ENCODE peak calls at places on chromosomes 13 and 19, in seven cellular contexts. A, K, H, Y, X, J and Z are unnamed samples.

GRCh38 chr13:93248627-93249047 is 22.0 kb downstream of the GPC6 start:
- DNase-seq in A (no peak), K (no peak), H (no peak), Y (no peak), X (no peak), J (no peak), Z (no peak)

GRCh38 chr13:79810671-79811070 is 329.7 kb downstream of the NDFIP2 start:
- DNase-seq in A (no peak), K (no peak), H (no peak), Y (no peak), X (no peak), J (no peak), Z (no peak)

GRCh38 chr13:76795701-76796695 is 90.2 kb downstream of the KCTD12 start:
- DNase-seq in A (no peak), K (no peak), H (no peak), Y (no peak), X (no peak), J (no peak), Z (no peak)

GRCh38 chr19:18433735-18434398 is 4.1 kb downstream of the ISYNA1 start:
- DNase-seq in A (peak; percentile 82), K (no peak), H (no peak), Y (no peak), X (no peak), J (no peak), Z (no peak)

GRCh38 chr13:20609145-20609544 is 42.2 kb downstream of the IFT88 start:
- DNase-seq in A (no peak), K (no peak), H (no peak), Y (no peak), X (no peak), J (no peak), Z (no peak)

GRCh38 chr13:30892966-30893365 is 13.1 kb upstream of the MEDAG start:
- DNase-seq in A (peak; percentile 94), K (peak; percentile 79), H (no peak), Y (peak; percentile 76), X (no peak), J (no peak), Z (no peak)

GRCh38 chr19:49512970-49513745 is 697 bp downstream of the FCGRT start:
- DNase-seq in A (peak; percentile 81), K (no peak), H (peak; percentile 70), Y (no peak), X (no peak), J (no peak), Z (no peak)

GRCh38 chr13:31629085-31629785 is 110.1 kb upstream of the RXFP2 start:
- DNase-seq in A (no peak), K (no peak), H (no peak), Y (no peak), X (no peak), J (no peak), Z (no peak)

GRCh38 chr19:27794444-27795042 is 1418.4 kb downstream of the UQCRFS1 start:
- DNase-seq in A (peak; percentile 61), K (no peak), H (no peak), Y (no peak), X (no peak), J (no peak), Z (no peak)

GRCh38 chr13:50940509-50940908 is 30.9 kb downstream of the RNASEH2B start:
- DNase-seq in A (no peak), K (no peak), H (no peak), Y (no peak), X (no peak), J (no peak), Z (no peak)

GRCh38 chr13:20383058-20383457 is 142.6 kb downstream of the CRYL1 start:
- DNase-seq in A (no peak), K (no peak), H (no peak), Y (no peak), X (no peak), J (no peak), Z (no peak)

GRCh38 chr19:32570081-32570785 is 10.8 kb upstream of the PDCD5 start:
- DNase-seq in A (peak; percentile 64), K (peak; percentile 35), H (no peak), Y (peak; percentile 33), X (peak; percentile 25), J (no peak), Z (no peak)

GRCh38 chr19:54333586-54334298 is 5.2 kb downstream of the LILRA4 start:
- DNase-seq in A (no peak), K (no peak), H (no peak), Y (peak; percentile 38), X (no peak), J (no peak), Z (no peak)

GRCh38 chr13:45049478-45049877 is 60.1 kb downstream of the GPALPP1 start:
- DNase-seq in A (no peak), K (no peak), H (no peak), Y (no peak), X (no peak), J (no peak), Z (no peak)

GRCh38 chr19:45146251-45146650 is 14.5 kb downstream of the NKPD1 start:
- DNase-seq in A (no peak), K (no peak), H (no peak), Y (no peak), X (no peak), J (no peak), Z (no peak)

GRCh38 chr19:37551123-37551993 is 43.2 kb downstream of the ZNF571 start:
- DNase-seq in A (no peak), K (no peak), H (peak; percentile 50), Y (no peak), X (peak; percentile 8), J (no peak), Z (no peak)

GRCh38 chr19:35195822-35196221 is 32.7 kb downstream of the FAM187B start:
- DNase-seq in A (no peak), K (no peak), H (no peak), Y (no peak), X (no peak), J (no peak), Z (no peak)

GRCh38 chr13:59946924-59947323 is 216.8 kb downstream of the DIAPH3 start:
- DNase-seq in A (no peak), K (no peak), H (no peak), Y (no peak), X (no peak), J (no peak), Z (no peak)

GRCh38 chr13:20118268-20119140 is 42.3 kb downstream of the GJA3 start:
- DNase-seq in A (no peak), K (no peak), H (peak; percentile 48), Y (peak; percentile 79), X (peak; percentile 49), J (no peak), Z (peak; percentile 76)

GRCh38 chr13:74889321-74889720 is 592.6 kb downstream of the TBC1D4 start:
- DNase-seq in A (no peak), K (no peak), H (no peak), Y (no peak), X (no peak), J (no peak), Z (no peak)

GRCh38 chr19:3699071-3699740 is 1.1 kb downstream of the PIP5K1C start:
- DNase-seq in A (no peak), K (peak; percentile 66), H (peak; percentile 55), Y (peak; percentile 85), X (no peak), J (no peak), Z (no peak)

DNA sequence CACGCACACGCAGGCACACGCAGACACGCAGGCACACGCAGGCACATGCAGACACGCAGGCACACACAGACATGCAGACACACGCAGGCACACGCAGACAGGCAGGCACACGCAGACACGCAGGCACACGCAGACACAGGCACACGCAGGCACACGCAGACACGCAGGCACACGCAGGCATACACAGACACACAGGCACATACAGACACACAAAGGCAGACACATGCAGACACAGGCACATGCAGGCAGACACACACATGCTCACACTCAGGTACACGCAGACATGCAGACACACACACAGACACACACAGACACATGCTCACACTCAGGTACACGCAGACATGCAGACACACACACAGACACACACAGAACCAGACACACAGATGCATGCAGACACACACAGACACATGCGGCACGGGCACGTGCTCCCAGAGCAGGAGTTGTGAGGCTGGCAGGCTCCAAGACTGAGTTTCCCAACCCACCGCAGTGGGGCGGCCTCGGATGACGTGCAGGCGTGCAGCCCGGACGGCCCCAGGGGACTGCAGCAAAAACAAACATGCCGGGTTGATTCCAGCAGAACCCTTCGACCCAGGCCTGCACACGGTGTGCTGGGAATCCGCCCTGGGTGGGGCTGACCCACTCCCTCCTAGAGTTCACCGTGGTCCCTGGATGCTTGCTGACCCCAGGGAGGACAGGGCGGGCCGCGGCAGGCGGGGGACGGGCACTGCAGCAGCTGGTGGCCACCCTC is 100.0 kb downstream of the GADD45B start:
- DNase-seq in A (no peak), K (peak; percentile 95), H (peak; percentile 90), Y (peak; percentile 99), X (no peak), J (no peak), Z (no peak)
- H3K27ac ChIP-seq in A (no peak overlapping the region), K (peak overlapping the region; percentile 91), H (peak overlapping the region; percentile 76), Y (peak overlapping the region; percentile 87), X (no peak overlapping the region), J (peak overlapping the region; percentile 85), Z (no peak overlapping the region)

GRCh38 chr13:61148211-61148610 is 267.4 kb downstream of the PCDH20 start:
- DNase-seq in A (no peak), K (no peak), H (no peak), Y (no peak), X (no peak), J (no peak), Z (no peak)
- H3K27ac ChIP-seq in A (no peak overlapping the region), K (no peak overlapping the region), H (no peak overlapping the region), Y (no peak overlapping the region), X (no peak overlapping the region), J (no peak overlapping the region), Z (no peak overlapping the region)

GRCh38 chr19:7772752-7773291 is 9.8 kb downstream of the CLEC4M start:
- DNase-seq in A (no peak), K (no peak), H (no peak), Y (no peak), X (no peak), J (no peak), Z (no peak)

GRCh38 chr19:7766535-7766934 is 3.5 kb downstream of the CLEC4M start:
- DNase-seq in A (no peak), K (no peak), H (no peak), Y (no peak), X (no peak), J (no peak), Z (no peak)

GRCh38 chr19:7771072-7771471 is 8.0 kb downstream of the CLEC4M start:
- DNase-seq in A (no peak), K (no peak), H (no peak), Y (no peak), X (no peak), J (no peak), Z (no peak)

GRCh38 chr19:7767487-7767886 is 4.4 kb downstream of the CLEC4M start:
- DNase-seq in A (no peak), K (no peak), H (no peak), Y (no peak), X (no peak), J (no peak), Z (no peak)

DNA sequence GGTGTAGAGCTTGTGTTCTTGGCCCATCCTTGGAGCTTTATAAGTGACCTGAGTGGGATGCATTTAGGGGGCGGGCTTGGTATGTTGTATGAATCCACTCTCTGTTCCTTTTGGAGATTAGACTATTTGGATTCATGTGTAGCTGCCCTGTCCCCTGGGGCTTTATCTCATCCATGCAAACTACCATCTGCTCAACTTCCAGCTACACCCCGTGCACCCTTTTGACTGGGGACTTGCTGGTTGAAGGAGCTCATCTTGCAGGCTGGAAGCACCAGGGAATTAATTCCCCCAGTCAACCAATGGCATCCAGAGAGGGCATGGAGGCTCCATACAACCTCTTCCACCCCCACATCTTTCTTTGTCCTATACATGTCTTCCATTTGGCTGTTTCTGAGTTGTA is 6.1 kb downstream of the CLEC4M start:
- DNase-seq in A (no peak), K (no peak), H (no peak), Y (no peak), X (no peak), J (no peak), Z (no peak)
- H3K27ac ChIP-seq in A (no peak overlapping the region), K (no peak overlapping the region), H (no peak overlapping the region), Y (no peak overlapping the region), X (no peak overlapping the region), J (no peak overlapping the region), Z (no peak overlapping the region)

GRCh38 chr13:61908906-61909305 is 493.3 kb upstream of the PCDH20 start:
- DNase-seq in A (no peak), K (no peak), H (no peak), Y (no peak), X (no peak), J (no peak), Z (no peak)
- H3K27ac ChIP-seq in A (no peak overlapping the region), K (no peak overlapping the region), H (no peak overlapping the region), Y (no peak overlapping the region), X (no peak overlapping the region), J (no peak overlapping the region), Z (no peak overlapping the region)